ENCODE peak calls at places on chromosomes 16 and 17, in four cellular contexts. Z is HCT116, K is IMR-90, N is GM12878. S is an unnamed sample.

GRCh38 chr16:75535901-75536300 is at the start of gene CHST5:
- DNase-seq in Z (no peak), K (no peak), N (no peak), S (no peak)

GRCh38 chr17:29589524-29590260 is at the start of gene GIT1:
- DNase-seq in Z (peak; percentile 59), K (peak; percentile 78), N (no peak), S (peak; percentile 82)

GRCh38 chr16:1350691-1351090 is 987 bp downstream of the TSR3 start:
- DNase-seq in Z (no peak), K (no peak), N (no peak), S (no peak)

GRCh38 chr16:3118846-3119245 is 6.5 kb downstream of the ZNF205 start:
- DNase-seq in Z (no peak), K (no peak), N (no peak), S (no peak)

GRCh38 chr17:60333628-60334031 is 58.3 kb downstream of the USP32 start:
- DNase-seq in Z (no peak), K (peak; percentile 36), N (no peak), S (peak; percentile 10)

GRCh38 chr16:56946767-56947603 is 14.8 kb upstream of the CETP start:
- DNase-seq in Z (no peak), K (no peak), N (no peak), S (no peak)

GRCh38 chr17:49203796-49204195 is 6.6 kb downstream of the GNGT2 start:
- DNase-seq in Z (no peak), K (no peak), N (no peak), S (no peak)

GRCh38 chr16:13109171-13109570 is 207.8 kb downstream of the SHISA9 start:
- DNase-seq in Z (no peak), K (no peak), N (no peak), S (no peak)

GRCh38 chr17:29570521-29570920 is 2.0 kb downstream of the TP53I13 start:
- DNase-seq in Z (no peak), K (no peak), N (no peak), S (no peak)

GRCh38 chr16:50183316-50183715 is 30.2 kb downstream of the TENT4B start:
- DNase-seq in Z (no peak), K (peak; percentile 78), N (no peak), S (peak; percentile 77)

GRCh38 chr17:78748730-78749317 is 33.2 kb downstream of the CYTH1 start:
- DNase-seq in Z (no peak), K (peak; percentile 24), N (peak; percentile 74), S (peak; percentile 10)

GRCh38 chr16:52440248-52440647 is 106.7 kb downstream of the TOX3 start:
- DNase-seq in Z (no peak), K (no peak), N (no peak), S (no peak)

GRCh38 chr16:50067290-50067853 is 1.6 kb downstream of the HEATR3 start:
- DNase-seq in Z (peak; percentile 22), K (peak; percentile 74), N (no peak), S (peak; percentile 73)

GRCh38 chr17:81378941-81379511 is 16.2 kb upstream of the BAHCC1 start:
- DNase-seq in Z (no peak), K (no peak), N (no peak), S (no peak)
- TF ChIP-seq POLR2A in Z (no peak), K (no peak), N (no peak), S (no peak)

GRCh38 chr16:71626858-71627213 is 852 bp downstream of the MARVELD3 start:
- DNase-seq in Z (peak; percentile 56), K (no peak), N (no peak), S (no peak)

GRCh38 chr16:71626018-71626857 is at the start of gene MARVELD3:
- DNase-seq in Z (peak; percentile 76), K (no peak), N (no peak), S (no peak)

GRCh38 chr16:71628810-71629209 is 2.8 kb downstream of the MARVELD3 start:
- DNase-seq in Z (no peak), K (no peak), N (no peak), S (peak; percentile 54)

GRCh38 chr16:71629617-71630016 is 3.6 kb downstream of the MARVELD3 start:
- DNase-seq in Z (no peak), K (no peak), N (no peak), S (no peak)

GRCh38 chr16:71627631-71628236 is 1.8 kb downstream of the MARVELD3 start:
- DNase-seq in Z (no peak), K (no peak), N (no peak), S (no peak)
- H3K4me3 ChIP-seq in Z (peak overlapping the region; percentile 95), K (no peak overlapping the region), N (no peak overlapping the region), S (no peak overlapping the region)

DNA sequence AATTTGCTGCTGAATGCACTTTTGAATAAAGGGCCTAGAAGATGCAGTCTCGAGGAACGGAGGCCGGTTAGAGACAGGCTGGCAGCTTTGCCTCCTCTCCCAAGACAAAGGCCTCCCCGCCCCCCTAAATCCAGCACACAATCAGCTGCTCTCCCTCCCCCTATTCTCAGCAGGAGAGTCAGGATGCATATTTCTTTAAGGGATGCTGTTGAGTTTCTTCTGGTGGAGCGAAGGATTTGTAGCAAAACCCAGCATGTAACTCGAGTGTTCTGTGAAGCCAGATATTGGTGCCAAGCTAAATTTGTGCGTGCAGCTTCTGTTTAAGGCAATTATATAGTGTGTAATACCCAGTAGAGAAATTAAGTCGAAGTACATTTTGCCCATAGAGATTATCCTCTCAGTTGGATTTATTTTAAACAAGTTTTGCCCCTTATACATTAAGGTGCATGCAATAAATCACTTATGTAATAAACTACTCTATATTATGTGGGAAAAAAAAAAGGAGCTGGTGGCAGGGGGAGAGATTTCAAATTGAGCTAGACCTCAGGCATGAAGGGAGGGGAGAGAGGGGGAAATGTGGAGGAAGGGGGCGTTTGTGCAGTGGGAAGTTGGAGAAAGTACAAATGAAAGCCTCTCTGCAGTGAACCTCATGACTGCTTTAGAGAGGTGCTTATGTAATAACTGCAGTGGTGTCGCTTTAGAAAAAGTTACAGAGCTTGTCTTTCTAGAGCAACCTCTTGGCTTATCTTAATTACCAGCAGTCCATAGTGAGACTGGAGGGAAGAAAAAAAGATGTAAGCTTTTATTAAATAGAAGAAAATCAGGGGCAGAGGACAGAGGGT is 599.2 kb downstream of the MAF start:
- DNase-seq in Z (no peak), K (no peak), N (no peak), S (no peak)
- H3K9ac ChIP-seq in Z (no peak overlapping the region), K (no peak overlapping the region), N (no peak overlapping the region), S (no peak overlapping the region)

GRCh38 chr17:51152766-51153209 is 571 bp upstream of the NME1 start:
- DNase-seq in Z (no peak), K (peak; percentile 32), N (no peak), S (no peak)

GRCh38 chr17:51155416-51155815 is 2.1 kb downstream of the NME1 start:
- DNase-seq in Z (no peak), K (no peak), N (no peak), S (no peak)

GRCh38 chr17:51150932-51151331 is 2.4 kb upstream of the NME1 start:
- DNase-seq in Z (no peak), K (no peak), N (no peak), S (no peak)

GRCh38 chr17:51154176-51154575 is 817 bp downstream of the NME1 start:
- DNase-seq in Z (no peak), K (peak; percentile 20), N (no peak), S (no peak)

DNA sequence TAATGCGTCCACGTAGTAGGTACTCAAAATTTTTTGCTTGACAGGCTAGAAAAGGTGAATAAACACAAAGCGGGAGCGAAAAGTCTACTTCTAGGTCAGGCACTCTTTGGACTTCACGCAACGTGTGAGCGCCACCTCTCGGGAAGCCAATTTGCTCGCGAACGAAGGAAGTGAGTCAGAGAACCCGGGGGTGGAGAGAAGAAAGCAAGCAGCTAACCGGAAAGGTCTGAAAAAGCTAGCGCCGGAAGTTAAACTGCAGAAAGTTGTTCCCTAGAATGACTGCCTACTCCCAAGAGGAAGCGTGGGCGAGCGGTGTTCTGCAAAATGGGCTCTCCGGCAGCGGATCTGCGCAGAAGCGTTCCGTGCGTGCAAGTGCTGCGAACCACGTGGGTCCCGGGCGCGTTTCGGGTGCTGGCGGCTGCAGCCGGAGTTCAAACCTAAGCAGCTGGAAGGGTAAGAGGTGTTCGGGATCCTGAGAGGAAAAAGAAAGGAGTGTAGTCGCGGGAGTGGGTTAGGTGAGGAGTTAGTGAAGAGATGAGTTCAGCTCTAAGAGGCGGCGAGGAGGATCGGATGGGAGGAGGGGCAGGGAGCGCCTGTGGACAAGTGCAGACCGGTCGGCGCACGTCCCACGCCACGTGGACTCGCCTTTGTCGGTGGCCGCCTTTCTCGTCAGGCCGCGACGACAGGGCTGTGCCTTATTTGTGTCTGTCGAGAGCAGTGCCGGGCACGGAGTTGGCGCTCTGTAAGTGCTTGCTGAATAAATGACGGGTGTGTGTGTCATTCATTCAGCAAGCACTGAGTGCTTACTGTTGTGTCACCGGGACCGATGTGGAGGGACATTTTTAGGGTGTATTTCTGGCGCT is at the start of gene NME1:
- DNase-seq in Z (peak; percentile 100), K (peak; percentile 100), N (peak; percentile 99), S (peak; percentile 99)
- TF ChIP-seq POLR2A in Z (peak; percentile 78), K (peak; percentile 79), N (peak; percentile 90), S (peak; percentile 74)

GRCh38 chr16:54283735-54284318 is 2.8 kb downstream of the IRX3 start:
- DNase-seq in Z (no peak), K (no peak), N (no peak), S (no peak)
- H3K4me3 ChIP-seq in Z (no peak overlapping the region), K (no peak overlapping the region), N (no peak overlapping the region), S (no peak overlapping the region)

GRCh38 chr17:58965221-58965620 is 141.5 kb downstream of the TRIM37 start:
- DNase-seq in Z (no peak), K (no peak), N (no peak), S (no peak)
- H3K9ac ChIP-seq in Z (no peak overlapping the region), K (no peak overlapping the region), N (no peak overlapping the region), S (no peak overlapping the region)

S was measured in endothelial cell of umbilical vein.